ENCODE peak calls at places on chromosomes 12 and 14, in seven cellular contexts. D, W, I, J, K, Y and O are unnamed samples.

GRCh38 chr14:35573911-35574310 is 39.9 kb downstream of the INSM2 start:
- DNase-seq in D (no peak), J (no peak), I (no peak), K (no peak), Y (no peak), W (no peak), O (no peak)

GRCh38 chr12:120855823-120856589 is 48.2 kb downstream of the SPPL3 start:
- DNase-seq in D (peak; percentile 39), W (no peak), K (no peak), Y (no peak), I (no peak), J (no peak), O (no peak)

GRCh38 chr12:74043343-74043742 is 494.3 kb upstream of the ATXN7L3B start:
- DNase-seq in W (no peak), K (no peak), D (peak; percentile 22), Y (no peak), I (no peak), J (peak; percentile 56), O (peak; percentile 89)

GRCh38 chr14:89401783-89402182 is 15.2 kb downstream of the FOXN3 start:
- DNase-seq in D (no peak), W (no peak), K (no peak), Y (no peak), I (no peak), J (no peak), O (no peak)

GRCh38 chr14:105410642-105411016 is 9.0 kb upstream of the MTA1 start:
- DNase-seq in I (no peak), Y (no peak), K (no peak), J (no peak), D (no peak), W (no peak), O (no peak)

GRCh38 chr12:56160160-56160763 is 2.1 kb downstream of the MYL6 start:
- DNase-seq in I (no peak), J (peak; percentile 52), W (no peak), K (peak; percentile 39), D (peak; percentile 68), Y (peak; percentile 86), O (no peak)

GRCh38 chr12:5081016-5081415 is 37.3 kb downstream of the KCNA5 start:
- DNase-seq in I (peak; percentile 33), D (no peak), Y (no peak), K (no peak), W (no peak), J (no peak), O (no peak)

GRCh38 chr14:64704145-64704742 is at the start of gene PLEKHG3:
- DNase-seq in W (peak; percentile 87), I (peak; percentile 85), J (peak; percentile 61), K (peak; percentile 82), D (peak; percentile 58), Y (peak; percentile 90), O (peak; percentile 75)

GRCh38 chr12:41510470-41510869 is 322.4 kb downstream of the PDZRN4 start:
- DNase-seq in J (no peak), D (no peak), Y (no peak), W (no peak), I (no peak), K (no peak), O (no peak)

GRCh38 chr12:118327381-118327780 is 45.3 kb downstream of the TAOK3 start:
- DNase-seq in J (no peak), Y (no peak), K (no peak), D (no peak), I (no peak), W (no peak), O (no peak)

GRCh38 chr12:6443361-6443983 is 1.3 kb upstream of the CD27 start:
- DNase-seq in W (no peak), J (no peak), Y (no peak), D (no peak), I (no peak), K (no peak), O (no peak)

GRCh38 chr14:100982764-100983163 is 79.2 kb upstream of the RTL1 start:
- DNase-seq in Y (no peak), D (peak; percentile 34), J (no peak), K (no peak), W (no peak), I (no peak), O (no peak)

GRCh38 chr14:68677476-68677875 is 115.4 kb downstream of the ZFP36L1 start:
- DNase-seq in Y (no peak), J (no peak), I (no peak), D (no peak), K (no peak), W (no peak), O (no peak)

GRCh38 chr14:72463291-72463866 is 430.5 kb downstream of the DPF3 start:
- DNase-seq in K (no peak), J (peak; percentile 59), I (no peak), Y (no peak), W (no peak), D (peak; percentile 25), O (peak; percentile 38)

GRCh38 chr14:91129261-91129660 is 15.4 kb downstream of the DGLUCY start:
- DNase-seq in K (no peak), Y (no peak), I (no peak), W (no peak), J (no peak), D (no peak), O (no peak)

GRCh38 chr12:78002878-78003277 is 172.2 kb downstream of the NAV3 start:
- DNase-seq in W (no peak), Y (no peak), J (no peak), K (no peak), D (peak; percentile 52), I (no peak), O (no peak)

GRCh38 chr12:111598637-111599458 is at the start of gene ATXN2:
- DNase-seq in W (peak; percentile 59), J (no peak), K (peak; percentile 31), Y (peak; percentile 92), I (peak; percentile 75), D (no peak), O (no peak)

GRCh38 chr12:110012659-110013058 is 13.4 kb downstream of the ANKRD13A start:
- DNase-seq in K (no peak), I (no peak), W (no peak), D (no peak), Y (no peak), J (no peak), O (no peak)

GRCh38 chr12:53383258-53383657 is 3.3 kb downstream of the SP1 start:
- DNase-seq in I (no peak), K (no peak), W (no peak), D (no peak), J (no peak), Y (peak; percentile 62), O (no peak)

GRCh38 chr12:49672351-49673181 is 34.6 kb downstream of the FMNL3 start:
- DNase-seq in J (no peak), W (peak; percentile 55), I (no peak), D (no peak), K (no peak), Y (no peak), O (no peak)

GRCh38 chr12:56197921-56198635 is 8.8 kb upstream of the SMARCC2 start:
- DNase-seq in K (no peak), Y (no peak), W (no peak), D (no peak), J (no peak), I (no peak), O (no peak)

GRCh38 chr14:99393059-99393655 is 87.5 kb downstream of the SETD3 start:
- DNase-seq in Y (no peak), I (no peak), W (no peak), K (peak; percentile 51), J (no peak), D (peak; percentile 47), O (no peak)

GRCh38 chr12:132300789-132301722 is 28.3 kb downstream of the GALNT9 start:
- DNase-seq in W (peak; percentile 38), J (no peak), K (no peak), D (no peak), I (no peak), Y (peak; percentile 70), O (no peak)

GRCh38 chr14:89619616-89620273 is 202.7 kb upstream of the FOXN3 start:
- DNase-seq in W (no peak), I (no peak), D (no peak), K (no peak), J (no peak), Y (no peak), O (no peak)

GRCh38 chr14:88229428-88229827 is 93.6 kb downstream of the KCNK10 start:
- DNase-seq in J (no peak), W (no peak), I (no peak), Y (no peak), K (no peak), D (no peak), O (no peak)

GRCh38 chr12:57614178-57614947 is 3.1 kb downstream of the ARHGEF25 start:
- DNase-seq in W (peak; percentile 46), I (peak; percentile 47), K (no peak), J (no peak), Y (no peak), D (peak; percentile 42), O (no peak)
- H3K4me3 ChIP-seq in W (no peak overlapping the region), I (peak overlapping the region; percentile 87), K (no peak overlapping the region), J (no peak overlapping the region), Y (no peak overlapping the region), D (no peak overlapping the region), O (no peak overlapping the region)

GRCh38 chr12:62933220-62933870 is 1.6 kb downstream of the PPM1H start:
- DNase-seq in I (peak; percentile 36), Y (no peak), D (peak; percentile 5), W (peak; percentile 87), K (peak; percentile 35), J (no peak), O (peak; percentile 18)
- TF ChIP-seq CTCF in I (no peak), Y (no peak), D (no peak), W (no peak), K (no peak), J (no peak), O (no peak)

GRCh38 chr12:106174876-106175275 is 36.1 kb upstream of the NUAK1 start:
- DNase-seq in D (no peak), J (no peak), W (no peak), I (no peak), K (no peak), Y (no peak), O (no peak)

GRCh38 chr12:106170285-106170684 is 31.5 kb upstream of the NUAK1 start:
- DNase-seq in J (peak; percentile 73), Y (no peak), D (peak; percentile 75), I (no peak), W (no peak), K (no peak), O (peak; percentile 63)

GRCh38 chr12:106173442-106173841 is 34.7 kb upstream of the NUAK1 start:
- DNase-seq in Y (no peak), I (no peak), K (no peak), J (no peak), W (no peak), D (no peak), O (no peak)

GRCh38 chr12:106171117-106171750 is 32.5 kb upstream of the NUAK1 start:
- DNase-seq in D (no peak), W (no peak), K (no peak), J (no peak), Y (no peak), I (no peak), O (no peak)
- H3K4me3 ChIP-seq in D (no peak overlapping the region), W (no peak overlapping the region), K (no peak overlapping the region), J (no peak overlapping the region), Y (no peak overlapping the region), I (no peak overlapping the region), O (no peak overlapping the region)

GRCh38 chr12:75876843-75877587 is 154.6 kb downstream of the PHLDA1 start:
- DNase-seq in K (no peak), Y (no peak), W (no peak), J (no peak), I (no peak), D (no peak), O (no peak)
- TF ChIP-seq CTCF in K (no peak), Y (no peak), W (no peak), J (no peak), I (no peak), D (no peak), O (no peak)